ENCODE peak calls at places on chromosomes 4 and X, in eight cellular contexts. Z is RWPE2; G is aorta; K is CD4-positive, alpha-beta T cell; H is heart right ventricle; B is trophoblast cell; A is transverse colon; T is upper lobe of right lung. U is an unnamed sample.

GRCh38 chr4:11451720-11452119 is 23.0 kb upstream of the HS3ST1 start:
- DNase-seq in Z (no peak), G (no peak), K (no peak), H (no peak), B (no peak), A (no peak), T (no peak), U (no peak)

GRCh38 chrX:18674417-18674787 is 2.5 kb upstream of the RS1 start:
- DNase-seq in Z (no peak), G (no peak), K (peak; percentile 2), H (peak; percentile 35), B (no peak), A (peak; percentile 25), T (peak; percentile 58), U (peak; percentile 10)

GRCh38 chrX:129706395-129707072 is 32.2 kb upstream of the XPNPEP2 start:
- DNase-seq in Z (no peak), G (no peak), K (no peak), H (peak; percentile 62), B (no peak), A (no peak), T (no peak), U (no peak)

GRCh38 chr4:152950402-152951274 is 14.5 kb downstream of the FHDC1 start:
- DNase-seq in Z (no peak), G (no peak), K (no peak), H (no peak), B (peak; percentile 55), A (no peak), T (no peak), U (no peak)

GRCh38 chrX:11341274-11342256 is 48.4 kb downstream of the AMELX start:
- DNase-seq in Z (peak; percentile 65), G (peak; percentile 86), K (no peak), H (peak; percentile 17), B (peak; percentile 68), A (peak; percentile 31), T (peak; percentile 72), U (peak; percentile 69)

GRCh38 chr4:110155632-110156031 is 42.8 kb downstream of the ELOVL6 start:
- DNase-seq in Z (no peak), G (no peak), K (no peak), H (no peak), B (no peak), A (no peak), T (no peak), U (no peak)

GRCh38 chr4:151035321-151035720 is 20.2 kb upstream of the LRBA start:
- DNase-seq in Z (no peak), G (no peak), K (no peak), H (no peak), B (peak; percentile 24), A (peak; percentile 12), T (no peak), U (no peak)

GRCh38 chr4:20831746-20832145 is 131.5 kb downstream of the PACRGL start:
- DNase-seq in Z (no peak), G (no peak), K (no peak), H (no peak), B (no peak), A (no peak), T (no peak), U (no peak)

GRCh38 chrX:110208092-110208491 is 109.8 kb downstream of the AMMECR1 start:
- DNase-seq in Z (no peak), G (no peak), K (no peak), H (no peak), B (no peak), A (no peak), T (no peak), U (no peak)

GRCh38 chr4:30116401-30116800 is 603.8 kb upstream of the PCDH7 start:
- DNase-seq in Z (no peak), G (no peak), K (no peak), H (no peak), B (no peak), A (no peak), T (no peak), U (no peak)

GRCh38 chr4:109942292-109942926 is 29.7 kb downstream of the EGF start:
- DNase-seq in Z (no peak), G (no peak), K (no peak), H (no peak), B (no peak), A (no peak), T (no peak), U (no peak)

GRCh38 chr4:17272154-17272553 is 239.7 kb downstream of the QDPR start:
- DNase-seq in Z (no peak), G (no peak), K (no peak), H (no peak), B (no peak), A (no peak), T (no peak), U (no peak)

GRCh38 chr4:107658400-107659326 is 61.4 kb downstream of the PAPSS1 start:
- DNase-seq in Z (no peak), G (no peak), K (no peak), H (no peak), B (no peak), A (no peak), T (no peak), U (no peak)

DNA sequence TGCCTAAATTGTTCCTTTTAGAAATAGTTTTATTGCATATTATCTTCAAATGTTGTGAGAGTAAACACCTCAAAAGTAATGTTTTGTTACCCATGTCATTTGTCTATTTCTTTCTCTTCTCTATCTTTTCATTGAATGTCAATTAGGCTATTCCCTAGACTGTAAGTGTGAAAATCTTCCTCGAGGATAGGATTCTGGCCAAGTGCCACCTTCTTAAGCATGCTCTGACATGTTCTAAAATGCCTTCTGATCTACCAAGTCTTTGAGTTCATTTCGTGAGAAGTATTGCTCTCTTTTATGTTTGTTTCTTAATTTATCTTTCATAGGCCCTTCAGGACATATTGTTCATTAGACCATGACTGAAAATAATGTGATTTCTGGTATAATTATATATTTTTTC is 44.1 kb upstream of the TLL1 start:
- DNase-seq in Z (no peak), G (no peak), K (no peak), H (no peak), B (no peak), A (no peak), T (no peak), U (no peak)
- H3K27ac ChIP-seq in Z (no peak overlapping the region), G (no peak overlapping the region), K (no peak overlapping the region), H (no peak overlapping the region), B (no peak overlapping the region), A (no peak overlapping the region), T (no peak overlapping the region), U (no peak overlapping the region)

GRCh38 chr4:105572296-105572695 is 19.9 kb downstream of the ARHGEF38 start:
- DNase-seq in Z (no peak), G (no peak), K (no peak), H (no peak), B (no peak), A (no peak), T (no peak), U (no peak)
- H3K27ac ChIP-seq in Z (no peak overlapping the region), G (no peak overlapping the region), K (no peak overlapping the region), H (no peak overlapping the region), B (no peak overlapping the region), A (no peak overlapping the region), T (no peak overlapping the region), U (no peak overlapping the region)

GRCh38 chr4:38965866-38966265 is 66.3 kb downstream of the TMEM156 start:
- DNase-seq in Z (no peak), G (no peak), K (no peak), H (no peak), B (no peak), A (no peak), T (no peak), U (no peak)

GRCh38 chr4:38967260-38968095 is 64.7 kb downstream of the TMEM156 start:
- DNase-seq in Z (no peak), G (no peak), K (no peak), H (no peak), B (peak; percentile 32), A (no peak), T (no peak), U (no peak)

GRCh38 chr4:38968668-38969067 is 63.5 kb downstream of the TMEM156 start:
- DNase-seq in Z (no peak), G (no peak), K (no peak), H (no peak), B (no peak), A (no peak), T (no peak), U (no peak)

GRCh38 chr4:38964942-38965775 is 67.0 kb downstream of the TMEM156 start:
- DNase-seq in Z (no peak), G (no peak), K (no peak), H (no peak), B (no peak), A (no peak), T (no peak), U (no peak)
- H3K27ac ChIP-seq in Z (no peak overlapping the region), G (no peak overlapping the region), K (no peak overlapping the region), H (no peak overlapping the region), B (no peak overlapping the region), A (no peak overlapping the region), T (no peak overlapping the region), U (no peak overlapping the region)

DNA sequence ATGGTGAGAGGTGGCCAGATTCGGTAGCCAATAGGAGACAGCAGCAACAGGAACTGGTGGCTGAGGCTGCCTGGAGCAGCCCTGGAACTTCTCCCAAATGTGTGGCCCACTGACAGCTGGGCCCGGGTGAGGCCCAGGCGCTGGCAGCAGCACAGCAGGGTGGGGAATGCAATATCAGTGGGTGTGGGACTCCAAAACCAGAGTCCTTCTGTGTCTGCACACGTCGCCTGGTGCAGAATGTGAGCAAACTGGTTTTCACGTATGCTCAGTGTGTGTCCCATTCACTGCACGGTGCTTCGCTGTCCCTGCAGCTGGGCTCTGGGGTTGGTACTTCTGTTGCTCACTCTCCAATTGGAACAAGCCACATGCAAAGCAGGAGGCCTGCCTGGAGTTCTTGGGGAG is 14.4 kb upstream of the CENPU start:
- DNase-seq in Z (no peak), G (no peak), K (no peak), H (peak; percentile 65), B (peak; percentile 94), A (peak; percentile 31), T (peak; percentile 71), U (peak; percentile 64)
- H3K27ac ChIP-seq in Z (no peak overlapping the region), G (no peak overlapping the region), K (no peak overlapping the region), H (peak overlapping the region; percentile 86), B (peak overlapping the region; percentile 83), A (peak overlapping the region; percentile 81), T (peak overlapping the region; percentile 78), U (peak overlapping the region; percentile 74)

GRCh38 chr4:138953962-138954371 is 61.6 kb upstream of the NOCT start:
- DNase-seq in Z (no peak), G (no peak), K (no peak), H (no peak), B (no peak), A (no peak), T (no peak), U (no peak)
- H3K27ac ChIP-seq in Z (no peak overlapping the region), G (no peak overlapping the region), K (no peak overlapping the region), H (no peak overlapping the region), B (no peak overlapping the region), A (no peak overlapping the region), T (no peak overlapping the region), U (peak overlapping the region; percentile 62)

U was measured in gastrocnemius medialis.